ENCODE peak calls at places on chromosomes 6 and 20, in eight cellular contexts. Z, D, N, T, M, F, H and B are unnamed samples.

GRCh38 chr6:157093555-157093954 is 229.8 kb downstream of the TMEM242 start:
- DNase-seq in M (no peak), N (no peak), D (no peak), F (no peak), Z (no peak), H (no peak), T (no peak), B (no peak)

GRCh38 chr20:63552481-63553249 is 1.3 kb upstream of the FNDC11 start:
- DNase-seq in D (no peak), N (peak), Z (no peak), M (peak), F (no peak), T (no peak), H (no peak), B (no peak)

GRCh38 chr6:6626227-6626626 is 37.7 kb downstream of the LY86 start:
- DNase-seq in M (no peak), T (no peak), D (no peak), F (no peak), Z (peak), N (no peak), H (no peak), B (no peak)

GRCh38 chr6:132218063-132218696 is 183.1 kb downstream of the MOXD1 start:
- DNase-seq in D (no peak), T (peak), M (no peak), F (no peak), Z (no peak), N (no peak), H (peak), B (no peak)

GRCh38 chr6:39056191-39056590 is 7.6 kb downstream of the GLP1R start:
- DNase-seq in D (peak), H (no peak), N (no peak), M (no peak), Z (no peak), F (no peak), T (no peak), B (no peak)

GRCh38 chr20:53718142-53718481 is 124.5 kb upstream of the ZNF217 start:
- DNase-seq in M (no peak), N (no peak), F (no peak), Z (no peak), T (no peak), H (no peak), D (no peak), B (no peak)

GRCh38 chr6:162917506-162917905 is 189.7 kb downstream of the PACRG start:
- DNase-seq in F (no peak), N (no peak), Z (no peak), T (no peak), M (no peak), D (no peak), H (no peak), B (no peak)

GRCh38 chr20:6305536-6305935 is 182.7 kb upstream of the FERMT1 start:
- DNase-seq in Z (no peak), D (no peak), N (no peak), F (no peak), M (no peak), T (no peak), H (no peak), B (no peak)

GRCh38 chr6:75788894-75789293 is 39.9 kb downstream of the MYO6 start:
- DNase-seq in H (no peak), T (no peak), N (no peak), F (no peak), Z (no peak), M (no peak), D (no peak), B (no peak)

GRCh38 chr6:99219788-99220187 is 129.7 kb downstream of the FAXC start:
- DNase-seq in N (no peak), Z (no peak), H (no peak), F (peak), T (no peak), M (no peak), D (no peak), B (no peak)

GRCh38 chr20:53652090-53652858 is 58.6 kb upstream of the ZNF217 start:
- DNase-seq in N (no peak), Z (no peak), T (no peak), D (no peak), F (no peak), M (peak), H (peak), B (no peak)

GRCh38 chr6:35669441-35669776 is 19.3 kb downstream of the FKBP5 start:
- DNase-seq in N (no peak), M (no peak), H (peak), Z (no peak), T (no peak), D (no peak), F (no peak), B (no peak)

GRCh38 chr20:61364147-61364546 is 112.1 kb downstream of the CDH4 start:
- DNase-seq in N (no peak), F (no peak), T (no peak), M (no peak), Z (no peak), D (no peak), H (no peak), B (no peak)

GRCh38 chr6:152136449-152136825 is 329.0 kb downstream of the ESR1 start:
- DNase-seq in D (no peak), T (no peak), M (no peak), N (no peak), Z (peak), H (no peak), F (no peak), B (no peak)

GRCh38 chr6:138397128-138397814 is 6.8 kb upstream of the HEBP2 start:
- DNase-seq in M (no peak), D (no peak), N (no peak), F (no peak), Z (no peak), T (peak), H (no peak), B (no peak)

GRCh38 chr6:2958331-2958711 is 13.0 kb downstream of the SERPINB6 start:
- DNase-seq in T (no peak), D (no peak), M (no peak), Z (no peak), F (no peak), H (no peak), N (no peak), B (no peak)

GRCh38 chr20:37356961-37357371 is 11.0 kb downstream of the SRC start:
- DNase-seq in T (no peak), M (no peak), N (no peak), F (no peak), H (no peak), D (no peak), Z (no peak), B (no peak)

GRCh38 chr20:43955244-43956191 is 40.9 kb downstream of the TOX2 start:
- DNase-seq in D (no peak), F (no peak), T (peak), Z (no peak), N (peak), M (peak), H (peak), B (peak)

GRCh38 chr20:57718490-57719009 is 8.7 kb upstream of the PMEPA1 start:
- DNase-seq in H (no peak), F (peak), M (peak), Z (peak), T (peak), D (peak), N (peak), B (peak)

GRCh38 chr6:158322400-158322723 is 10.1 kb downstream of the TULP4 start:
- DNase-seq in N (no peak), D (no peak), H (no peak), Z (no peak), F (no peak), M (peak), T (no peak), B (no peak)

GRCh38 chr20:4490595-4491280 is 231.0 kb upstream of the PRND start:
- DNase-seq in H (no peak), T (no peak), Z (no peak), N (no peak), M (no peak), F (no peak), D (no peak), B (no peak)

GRCh38 chr6:73951186-73951585 is 255.2 kb downstream of the CD109 start:
- DNase-seq in Z (no peak), M (no peak), N (no peak), T (no peak), D (no peak), H (no peak), F (no peak), B (no peak)

GRCh38 chr6:78589426-78589825 is 277.9 kb upstream of the IRAK1BP1 start:
- DNase-seq in T (no peak), N (no peak), F (no peak), Z (no peak), M (no peak), H (no peak), D (no peak), B (no peak)

GRCh38 chr6:7561153-7561964 is 19.9 kb downstream of the DSP start:
- DNase-seq in T (no peak), H (no peak), D (no peak), M (no peak), Z (no peak), F (no peak), N (no peak), B (no peak)

GRCh38 chr20:19260412-19261090 is 48.1 kb downstream of the SLC24A3 start:
- DNase-seq in F (no peak), Z (no peak), H (no peak), N (no peak), D (no peak), T (peak), M (no peak), B (no peak)

GRCh38 chr6:127641905-127642304 is 64.9 kb downstream of the C6orf58 start:
- DNase-seq in F (peak), D (no peak), N (peak), T (peak), H (peak), M (peak), Z (peak), B (no peak)

GRCh38 chr6:17276766-17277165 is 4.4 kb upstream of the RBM24 start:
- DNase-seq in Z (peak), M (no peak), F (no peak), D (no peak), H (no peak), T (no peak), N (no peak), B (no peak)

GRCh38 chr20:3068986-3069900 is 2.2 kb upstream of the OXT start:
- DNase-seq in F (no peak), D (no peak), H (no peak), Z (no peak), N (no peak), M (peak), T (peak), B (no peak)

GRCh38 chr20:46680684-46681031 is 8.6 kb downstream of the TP53RK start:
- DNase-seq in T (no peak), Z (no peak), D (no peak), F (no peak), M (no peak), N (no peak), H (no peak), B (no peak)

GRCh38 chr20:3130051-3130600 is 29.5 kb downstream of the FASTKD5 start:
- DNase-seq in Z (no peak), H (no peak), M (no peak), N (no peak), F (no peak), D (no peak), T (no peak), B (no peak)

GRCh38 chr6:168165373-168165772 is 86.4 kb upstream of the FRMD1 start:
- DNase-seq in D (no peak), F (no peak), M (no peak), T (no peak), H (no peak), N (no peak), Z (no peak), B (no peak)

GRCh38 chr20:46411637-46412036 is 5.2 kb upstream of the ELMO2 start:
- DNase-seq in D (no peak), F (no peak), T (no peak), N (no peak), Z (no peak), H (no peak), M (no peak), B (no peak)

GRCh38 chr6:165817771-165818170 is 154.7 kb upstream of the PDE10A start:
- DNase-seq in F (no peak), M (no peak), H (no peak), T (no peak), Z (no peak), D (no peak), N (no peak), B (no peak)

GRCh38 chr20:44615876-44616603 is 33.7 kb downstream of the PKIG start:
- DNase-seq in H (no peak), D (no peak), Z (peak), M (no peak), F (no peak), N (no peak), T (no peak), B (no peak)

GRCh38 chr6:150535151-150535816 is 64.4 kb upstream of the PLEKHG1 start:
- DNase-seq in M (no peak), D (no peak), T (no peak), H (no peak), Z (no peak), F (no peak), N (no peak), B (no peak)

GRCh38 chr6:112203577-112204349 is 50.6 kb downstream of the LAMA4 start:
- DNase-seq in N (no peak), Z (no peak), D (no peak), H (no peak), M (no peak), T (peak), F (no peak), B (no peak)

GRCh38 chr6:169858935-169859351 is 107.5 kb downstream of the ERMARD start:
- DNase-seq in F (no peak), Z (no peak), T (no peak), M (no peak), D (peak), H (no peak), N (no peak), B (peak)